ENCODE peak calls at places on chromosomes 5 and 9, in five cellular contexts. One of them, this sample, is unnamed. For H3K4me1, the result is how much of the 10 kb centered on the place peaks cover.

GRCh38 chr9:136944094-136944518 is 432 bp downstream of the FBXW5 start:
- DNase-seq in H9: no peak
- DNase-seq in IMR-90: peak
- DNase-seq in mesenchymal stem cell: peak
- DNase-seq in neuronal stem cell: no peak
- DNase-seq in this sample: peak

GRCh38 chr9:130186051-130186450 is 13.8 kb downstream of the NCS1 start:
- DNase-seq in H9: no peak
- DNase-seq in IMR-90: peak
- DNase-seq in mesenchymal stem cell: peak
- DNase-seq in neuronal stem cell: no peak
- DNase-seq in this sample: no peak

GRCh38 chr5:113250341-113250953 is 184.3 kb downstream of the TSSK1B start:
- DNase-seq in H9: no peak
- DNase-seq in IMR-90: peak
- DNase-seq in mesenchymal stem cell: peak
- DNase-seq in neuronal stem cell: no peak
- DNase-seq in this sample: no peak

GRCh38 chr9:104094534-104095020 is 468 bp downstream of the SMC2 start:
- DNase-seq in H9: no peak
- DNase-seq in IMR-90: no peak
- DNase-seq in mesenchymal stem cell: no peak
- DNase-seq in neuronal stem cell: no peak
- DNase-seq in this sample: no peak

GRCh38 chr5:172909931-172910502 is 49.2 kb upstream of the RPL26L1 start:
- DNase-seq in H9: no peak
- DNase-seq in IMR-90: peak
- DNase-seq in mesenchymal stem cell: peak
- DNase-seq in neuronal stem cell: no peak
- DNase-seq in this sample: peak

GRCh38 chr5:7576023-7576715 is 180.2 kb downstream of the ADCY2 start:
- DNase-seq in H9: no peak
- DNase-seq in IMR-90: no peak
- DNase-seq in mesenchymal stem cell: no peak
- DNase-seq in neuronal stem cell: no peak
- DNase-seq in this sample: no peak

GRCh38 chr5:138148811-138149210 is 9.6 kb upstream of the NME5 start:
- DNase-seq in H9: no peak
- DNase-seq in IMR-90: peak
- DNase-seq in mesenchymal stem cell: peak
- DNase-seq in neuronal stem cell: no peak
- DNase-seq in this sample: no peak

GRCh38 chr5:165495829-165496380 is 1990.5 kb downstream of the MAT2B start:
- DNase-seq in H9: no peak
- DNase-seq in IMR-90: peak
- DNase-seq in mesenchymal stem cell: peak
- DNase-seq in neuronal stem cell: no peak
- DNase-seq in this sample: no peak

GRCh38 chr9:90458485-90458884 is 184.1 kb downstream of the DIRAS2 start:
- DNase-seq in H9: peak
- DNase-seq in IMR-90: no peak
- DNase-seq in mesenchymal stem cell: no peak
- DNase-seq in neuronal stem cell: no peak
- DNase-seq in this sample: peak

GRCh38 chr5:66553368-66553912 is 42.8 kb upstream of the MAST4 start:
- DNase-seq in H9: no peak
- DNase-seq in IMR-90: no peak
- DNase-seq in mesenchymal stem cell: no peak
- DNase-seq in neuronal stem cell: no peak
- DNase-seq in this sample: no peak

GRCh38 chr5:97478513-97478912 is 295.5 kb upstream of the RIOK2 start:
- DNase-seq in H9: no peak
- DNase-seq in IMR-90: no peak
- DNase-seq in mesenchymal stem cell: peak
- DNase-seq in neuronal stem cell: peak
- DNase-seq in this sample: no peak

GRCh38 chr9:71663931-71664459 is 104.3 kb downstream of the CEMIP2 start:
- DNase-seq in H9: no peak
- DNase-seq in IMR-90: no peak
- DNase-seq in mesenchymal stem cell: peak
- DNase-seq in neuronal stem cell: peak
- DNase-seq in this sample: peak

GRCh38 chr5:109045710-109046109 is 298.0 kb downstream of the FER start:
- DNase-seq in H9: no peak
- DNase-seq in IMR-90: peak
- DNase-seq in mesenchymal stem cell: peak
- DNase-seq in neuronal stem cell: no peak
- DNase-seq in this sample: no peak

GRCh38 chr5:133421394-133421793 is 190.9 kb downstream of the FSTL4 start:
- DNase-seq in H9: peak
- DNase-seq in IMR-90: no peak
- DNase-seq in mesenchymal stem cell: peak
- DNase-seq in neuronal stem cell: no peak
- DNase-seq in this sample: peak

GRCh38 chr5:135438712-135439111 is 8.4 kb downstream of the DCANP1 start:
- DNase-seq in H9: peak
- DNase-seq in IMR-90: no peak
- DNase-seq in mesenchymal stem cell: no peak
- DNase-seq in neuronal stem cell: no peak
- DNase-seq in this sample: no peak

GRCh38 chr9:134294228-134295071 is 31.8 kb upstream of the RXRA start:
- DNase-seq in H9: no peak
- DNase-seq in IMR-90: no peak
- DNase-seq in mesenchymal stem cell: no peak
- DNase-seq in neuronal stem cell: no peak
- DNase-seq in this sample: no peak

GRCh38 chr5:33272288-33272687 is 168.5 kb upstream of the TARS1 start:
- DNase-seq in H9: no peak
- DNase-seq in IMR-90: peak
- DNase-seq in mesenchymal stem cell: peak
- DNase-seq in neuronal stem cell: no peak
- DNase-seq in this sample: no peak

GRCh38 chr9:113578877-113579269 is 115.3 kb downstream of the RGS3 start:
- DNase-seq in H9: no peak
- DNase-seq in IMR-90: peak
- DNase-seq in mesenchymal stem cell: peak
- DNase-seq in neuronal stem cell: no peak
- DNase-seq in this sample: no peak

DNA sequence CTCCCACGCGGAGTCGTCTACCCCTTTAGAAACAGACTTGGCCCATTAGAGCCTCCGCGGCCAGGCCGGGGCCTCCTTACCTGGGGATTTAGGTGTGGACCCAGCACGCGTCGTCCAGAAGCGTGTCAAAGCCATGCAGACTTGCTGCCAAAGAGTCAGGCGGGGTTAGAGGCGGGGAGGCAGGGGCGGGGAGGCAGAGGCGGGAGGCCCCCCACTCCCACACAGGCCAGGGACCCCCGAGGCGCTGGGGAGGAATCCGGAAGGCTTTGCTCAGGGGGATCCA is 47.1 kb downstream of the HABP4 start:
- DNase-seq in H9: no peak
- DNase-seq in IMR-90: no peak
- DNase-seq in mesenchymal stem cell: no peak
- DNase-seq in neuronal stem cell: no peak
- DNase-seq in this sample: no peak
- H2BK5ac ChIP-seq in H9: no peak
- H2BK5ac ChIP-seq in IMR-90: no peak
- H2BK5ac ChIP-seq in mesenchymal stem cell: no peak
- H2BK5ac ChIP-seq in neuronal stem cell: no peak
- H2BK5ac ChIP-seq in this sample: no peak

DNA sequence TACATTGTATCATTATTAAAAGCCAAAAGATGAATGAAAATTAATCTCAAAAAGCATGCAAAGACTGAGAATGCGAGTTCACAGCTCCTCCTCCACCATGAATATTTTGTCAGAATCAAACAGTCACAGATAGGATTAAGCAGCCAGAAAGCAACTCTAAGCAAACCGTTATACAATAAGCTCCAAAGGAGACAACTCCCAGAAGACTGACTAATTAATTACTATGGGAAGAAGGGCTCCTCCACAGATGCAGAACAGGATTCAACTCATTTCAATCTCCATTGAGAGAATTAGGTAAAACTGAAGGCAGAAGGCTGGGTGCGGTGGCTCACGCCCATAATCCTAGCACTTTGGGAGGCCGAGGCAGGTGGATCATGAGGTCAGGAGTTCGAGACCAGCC is 68.2 kb downstream of the SERINC5 start:
- DNase-seq in H9: no peak
- DNase-seq in IMR-90: no peak
- DNase-seq in mesenchymal stem cell: no peak
- DNase-seq in neuronal stem cell: no peak
- DNase-seq in this sample: peak
- H3K4me1 ChIP-seq in H9: under half
- H3K4me1 ChIP-seq in IMR-90: under half
- H3K4me1 ChIP-seq in mesenchymal stem cell: under half
- H3K4me1 ChIP-seq in neuronal stem cell: under half
- H3K4me1 ChIP-seq in this sample: under half

GRCh38 chr9:80400624-80401230 is 829.0 kb downstream of the TLE4 start:
- DNase-seq in H9: no peak
- DNase-seq in IMR-90: no peak
- DNase-seq in mesenchymal stem cell: no peak
- DNase-seq in neuronal stem cell: no peak
- DNase-seq in this sample: no peak
- H2BK5ac ChIP-seq in H9: no peak
- H2BK5ac ChIP-seq in IMR-90: no peak
- H2BK5ac ChIP-seq in mesenchymal stem cell: no peak
- H2BK5ac ChIP-seq in neuronal stem cell: no peak
- H2BK5ac ChIP-seq in this sample: no peak

GRCh38 chr5:14216902-14217301 is 73.8 kb downstream of the TRIO start:
- DNase-seq in H9: peak
- DNase-seq in IMR-90: no peak
- DNase-seq in mesenchymal stem cell: peak
- DNase-seq in neuronal stem cell: no peak
- DNase-seq in this sample: peak
- H3K4me1 ChIP-seq in H9: under half
- H3K4me1 ChIP-seq in IMR-90: under half
- H3K4me1 ChIP-seq in mesenchymal stem cell: under half
- H3K4me1 ChIP-seq in neuronal stem cell: under half
- H3K4me1 ChIP-seq in this sample: under half

GRCh38 chr9:32570262-32570661 is 2.7 kb downstream of the NDUFB6 start:
- DNase-seq in H9: no peak
- DNase-seq in IMR-90: no peak
- DNase-seq in mesenchymal stem cell: no peak
- DNase-seq in neuronal stem cell: no peak
- DNase-seq in this sample: no peak

GRCh38 chr9:32577316-32577715 is 4.4 kb upstream of the NDUFB6 start:
- DNase-seq in H9: no peak
- DNase-seq in IMR-90: no peak
- DNase-seq in mesenchymal stem cell: no peak
- DNase-seq in neuronal stem cell: no peak
- DNase-seq in this sample: no peak

GRCh38 chr9:32566770-32567169 is 6.2 kb downstream of the NDUFB6 start:
- DNase-seq in H9: no peak
- DNase-seq in IMR-90: no peak
- DNase-seq in mesenchymal stem cell: no peak
- DNase-seq in neuronal stem cell: no peak
- DNase-seq in this sample: no peak

GRCh38 chr9:32572900-32573523 is at the start of gene NDUFB6:
- DNase-seq in H9: peak
- DNase-seq in IMR-90: peak
- DNase-seq in mesenchymal stem cell: peak
- DNase-seq in neuronal stem cell: peak
- DNase-seq in this sample: peak

DNA sequence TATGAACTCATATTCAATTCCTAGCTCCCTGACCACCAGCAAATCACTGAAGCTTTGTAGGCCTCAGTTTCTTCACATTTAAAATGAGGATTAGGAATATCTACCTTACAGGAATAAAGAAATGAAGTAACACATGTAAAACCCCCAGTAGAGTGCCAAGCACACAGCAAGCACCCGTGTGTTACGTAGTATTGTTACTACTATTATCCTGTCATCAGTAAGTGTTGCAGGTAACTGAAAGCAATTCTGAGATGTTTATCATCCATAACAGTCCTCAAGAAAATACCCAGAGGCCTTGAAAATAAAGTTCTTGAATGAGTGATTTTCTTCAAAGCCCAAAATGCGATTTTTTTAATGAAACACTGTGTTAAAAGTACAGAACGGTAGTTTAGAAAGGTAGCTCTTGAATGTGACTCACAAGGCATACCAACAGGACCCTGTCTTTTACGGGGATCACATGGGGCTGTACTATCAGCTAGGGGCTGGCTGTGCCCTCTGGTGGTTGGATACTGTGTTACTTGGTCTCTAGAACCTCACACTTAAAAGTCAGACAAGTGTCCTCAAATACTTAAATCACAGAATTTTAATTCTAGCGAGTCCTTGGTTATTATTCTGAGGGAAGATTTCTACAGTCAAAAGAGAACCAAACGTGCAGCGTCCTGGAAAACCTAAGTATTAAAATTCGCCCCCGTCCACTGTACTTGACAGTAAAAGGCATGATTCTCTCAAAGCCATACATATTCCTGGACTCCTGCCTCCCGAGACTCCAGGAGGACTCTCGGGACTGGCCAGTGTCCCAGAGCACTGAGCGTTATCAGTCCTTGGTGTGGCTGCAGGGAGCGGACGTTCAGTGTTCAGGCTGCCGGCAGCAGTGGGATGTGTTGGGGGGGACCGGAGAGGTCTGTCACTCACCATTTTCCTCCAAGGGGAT is 725 bp downstream of the NDUFB6 start:
- DNase-seq in H9: peak
- DNase-seq in IMR-90: peak
- DNase-seq in mesenchymal stem cell: peak
- DNase-seq in neuronal stem cell: peak
- DNase-seq in this sample: peak
- H2BK5ac ChIP-seq in H9: no peak
- H2BK5ac ChIP-seq in IMR-90: peak
- H2BK5ac ChIP-seq in mesenchymal stem cell: no peak
- H2BK5ac ChIP-seq in neuronal stem cell: peak
- H2BK5ac ChIP-seq in this sample: no peak

GRCh38 chr5:124700333-124700732 is 46.1 kb downstream of the ZNF608 start:
- DNase-seq in H9: no peak
- DNase-seq in IMR-90: no peak
- DNase-seq in mesenchymal stem cell: no peak
- DNase-seq in neuronal stem cell: no peak
- DNase-seq in this sample: no peak

GRCh38 chr5:124696898-124697297 is 49.5 kb downstream of the ZNF608 start:
- DNase-seq in H9: no peak
- DNase-seq in IMR-90: no peak
- DNase-seq in mesenchymal stem cell: no peak
- DNase-seq in neuronal stem cell: no peak
- DNase-seq in this sample: no peak

GRCh38 chr5:124697482-124697881 is 49.0 kb downstream of the ZNF608 start:
- DNase-seq in H9: no peak
- DNase-seq in IMR-90: no peak
- DNase-seq in mesenchymal stem cell: peak
- DNase-seq in neuronal stem cell: no peak
- DNase-seq in this sample: no peak

GRCh38 chr5:124697912-124698690 is 48.3 kb downstream of the ZNF608 start:
- DNase-seq in H9: no peak
- DNase-seq in IMR-90: peak
- DNase-seq in mesenchymal stem cell: peak
- DNase-seq in neuronal stem cell: peak
- DNase-seq in this sample: no peak

DNA sequence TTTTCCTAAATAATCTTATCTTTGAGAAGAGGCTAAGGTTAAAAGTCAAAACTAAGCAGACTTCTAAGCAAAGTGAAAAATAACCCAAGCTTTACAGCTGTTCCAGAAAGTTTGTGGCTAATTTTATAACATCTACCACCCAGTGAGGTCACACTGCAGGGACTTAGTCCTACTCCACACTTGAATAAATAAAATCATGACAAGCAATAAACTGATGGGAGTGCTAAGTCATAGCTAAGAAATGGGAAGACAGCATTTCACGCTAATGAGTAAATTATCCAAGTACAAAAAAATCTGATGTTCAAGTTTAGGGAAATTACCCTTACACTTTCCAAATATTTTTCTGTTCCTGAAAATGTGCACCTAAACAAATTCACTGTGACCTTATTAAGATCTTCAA is 47.7 kb downstream of the ZNF608 start:
- DNase-seq in H9: no peak
- DNase-seq in IMR-90: peak
- DNase-seq in mesenchymal stem cell: peak
- DNase-seq in neuronal stem cell: no peak
- DNase-seq in this sample: no peak
- H3K4me1 ChIP-seq in H9: under half
- H3K4me1 ChIP-seq in IMR-90: under half
- H3K4me1 ChIP-seq in mesenchymal stem cell: under half
- H3K4me1 ChIP-seq in neuronal stem cell: under half
- H3K4me1 ChIP-seq in this sample: under half

This sample was measured in mesendoderm.